ENCODE peak calls at places on chromosome X, in ten cellular contexts. D is ovary; Y is left ventricle myocardium inferior; F is GM23248; C is spleen; U is transverse colon; L is effector memory CD4-positive, alpha-beta T cell; Q is right cardiac atrium; E is pancreas; B is GM12878. X is an unnamed sample. For H3K4me1, the result is how much of the 10 kb centered on the place peaks cover.

GRCh38 chrX:119698835-119699234 is 5.9 kb upstream of the SEPTIN6 start:
- DNase-seq in D (no peak), L (no peak), F (peak), C (no peak), Y (no peak), E (no peak), Q (no peak), U (no peak), B (no peak), X (peak)

GRCh38 chrX:132957211-132958085 is 981 bp downstream of the HS6ST2 start:
- DNase-seq in C (peak), E (peak), D (peak), U (peak), L (no peak), Y (no peak), B (no peak), Q (no peak), F (peak), X (peak)

GRCh38 chrX:151754042-151754419 is 19.5 kb downstream of the CNGA2 start:
- DNase-seq in E (no peak), Q (no peak), C (peak), U (no peak), B (no peak), L (no peak), Y (no peak), D (no peak), F (peak), X (peak)

GRCh38 chrX:69189972-69190371 is 24.7 kb upstream of the PJA1 start:
- DNase-seq in C (no peak), L (no peak), F (no peak), D (peak), B (no peak), Q (peak), Y (peak), U (no peak), E (no peak), X (no peak)

GRCh38 chrX:97398030-97398551 is 514.4 kb downstream of the RPA4 start:
- DNase-seq in C (no peak), F (no peak), B (peak), Q (no peak), Y (no peak), L (no peak), E (no peak), U (no peak), D (no peak), X (no peak)

GRCh38 chrX:153533041-153533565 is 15.7 kb downstream of the ATP2B3 start:
- DNase-seq in E (no peak), Q (no peak), L (no peak), D (no peak), U (no peak), B (no peak), F (no peak), C (no peak), Y (no peak), X (no peak)

GRCh38 chrX:10620121-10620699 is at the start of gene MID1:
- DNase-seq in C (peak), L (no peak), Q (peak), B (no peak), D (peak), Y (peak), F (peak), U (peak), E (peak), X (peak)

GRCh38 chrX:69065451-69065850 is 99.8 kb downstream of the PJA1 start:
- DNase-seq in E (peak), B (no peak), Q (no peak), L (no peak), C (peak), U (no peak), D (no peak), F (peak), Y (no peak), X (no peak)

GRCh38 chrX:12804655-12805054 is 13.4 kb downstream of the PRPS2 start:
- DNase-seq in F (no peak), L (no peak), D (no peak), C (no peak), Q (no peak), U (peak), Y (no peak), E (no peak), B (no peak), X (no peak)

GRCh38 chrX:141975839-141976238 is 72.1 kb downstream of the MAGEC1 start:
- DNase-seq in D (no peak), E (no peak), Y (no peak), Q (no peak), U (no peak), B (no peak), F (no peak), L (no peak), C (no peak), X (no peak)

GRCh38 chrX:1618689-1619088 is 3.8 kb downstream of the ASMT start:
- DNase-seq in L (no peak), Q (no peak), Y (no peak), F (no peak), B (no peak), C (no peak), D (no peak), U (no peak), E (no peak), X (no peak)

GRCh38 chrX:119688856-119689455 is 4.0 kb downstream of the SEPTIN6 start:
- DNase-seq in E (no peak), U (no peak), F (no peak), C (no peak), B (no peak), L (peak), Y (no peak), D (no peak), Q (no peak), X (no peak)

GRCh38 chrX:22699591-22700091 is 300.1 kb upstream of the DDX53 start:
- DNase-seq in B (no peak), U (no peak), D (no peak), E (no peak), C (no peak), Y (no peak), F (peak), L (no peak), Q (no peak), X (peak)

GRCh38 chrX:18997916-18998315 is 14.0 kb upstream of the PHKA2 start:
- DNase-seq in B (no peak), F (peak), E (no peak), U (no peak), L (no peak), D (no peak), Y (no peak), Q (no peak), C (no peak), X (peak)

GRCh38 chrX:120452131-120452530 is 17.0 kb downstream of the LAMP2 start:
- DNase-seq in B (no peak), L (no peak), C (no peak), Y (no peak), D (peak), U (no peak), Q (no peak), E (no peak), F (peak), X (peak)

GRCh38 chrX:39519213-39519544 is 578.6 kb downstream of the BCOR start:
- DNase-seq in F (peak), Y (peak), U (no peak), Q (no peak), E (no peak), B (no peak), L (no peak), C (no peak), D (peak), X (peak)

GRCh38 chrX:43446752-43447151 is 209.3 kb upstream of the MAOA start:
- DNase-seq in C (no peak), F (no peak), Q (no peak), E (no peak), B (no peak), U (no peak), Y (no peak), L (no peak), D (no peak), X (no peak)

GRCh38 chrX:43870758-43871419 is 11.4 kb downstream of the MAOB start:
- DNase-seq in Q (peak), F (no peak), B (no peak), D (peak), Y (peak), U (no peak), E (no peak), L (no peak), C (no peak), X (no peak)

GRCh38 chrX:48910926-48911406 is 480 bp downstream of the SLC35A2 start:
- DNase-seq in F (peak), D (no peak), E (no peak), L (no peak), B (no peak), U (no peak), Y (no peak), Q (no peak), C (no peak), X (peak)

GRCh38 chrX:147376601-147377387 is 534.9 kb upstream of the FMR1 start:
- DNase-seq in D (no peak), Y (no peak), L (no peak), C (no peak), B (no peak), F (no peak), Q (no peak), E (peak), U (no peak), X (no peak)

GRCh38 chrX:40278340-40279090 is 180.8 kb upstream of the BCOR start:
- DNase-seq in Y (no peak), F (no peak), E (no peak), C (no peak), L (peak), B (no peak), Q (no peak), U (no peak), D (no peak), X (no peak)

GRCh38 chrX:136193771-136194170 is 46.4 kb downstream of the FHL1 start:
- DNase-seq in Q (no peak), U (no peak), Y (no peak), F (no peak), L (no peak), B (no peak), C (no peak), D (no peak), E (no peak), X (no peak)
- H3K4me1 ChIP-seq in Q (under half), U (under half), Y (half or more), F (under half), L (under half), B (under half), C (under half), D (under half), E (under half), X (under half)

GRCh38 chrX:17529349-17529748 is 154.3 kb downstream of the NHS start:
- DNase-seq in Y (no peak), D (no peak), E (no peak), B (no peak), L (no peak), F (peak), Q (no peak), C (no peak), U (no peak), X (no peak)
- H3K4me1 ChIP-seq in Y (under half), D (under half), E (under half), B (under half), L (under half), F (under half), Q (under half), C (under half), U (under half), X (under half)

GRCh38 chrX:44914532-44915198 is 41.7 kb downstream of the KDM6A start:
- DNase-seq in Q (no peak), B (no peak), L (no peak), D (no peak), C (no peak), E (no peak), F (peak), U (no peak), Y (no peak), X (no peak)

GRCh38 chrX:44908838-44909237 is 35.9 kb downstream of the KDM6A start:
- DNase-seq in B (no peak), Q (no peak), Y (no peak), D (no peak), C (no peak), U (no peak), L (no peak), F (no peak), E (no peak), X (no peak)

GRCh38 chrX:44918722-44919121 is 45.7 kb downstream of the KDM6A start:
- DNase-seq in B (no peak), C (no peak), Q (no peak), F (no peak), D (no peak), E (no peak), U (no peak), L (no peak), Y (no peak), X (no peak)

GRCh38 chrX:44915361-44915868 is 42.4 kb downstream of the KDM6A start:
- DNase-seq in Q (no peak), C (no peak), U (no peak), Y (no peak), B (no peak), F (no peak), E (no peak), D (no peak), L (no peak), X (no peak)

DNA sequence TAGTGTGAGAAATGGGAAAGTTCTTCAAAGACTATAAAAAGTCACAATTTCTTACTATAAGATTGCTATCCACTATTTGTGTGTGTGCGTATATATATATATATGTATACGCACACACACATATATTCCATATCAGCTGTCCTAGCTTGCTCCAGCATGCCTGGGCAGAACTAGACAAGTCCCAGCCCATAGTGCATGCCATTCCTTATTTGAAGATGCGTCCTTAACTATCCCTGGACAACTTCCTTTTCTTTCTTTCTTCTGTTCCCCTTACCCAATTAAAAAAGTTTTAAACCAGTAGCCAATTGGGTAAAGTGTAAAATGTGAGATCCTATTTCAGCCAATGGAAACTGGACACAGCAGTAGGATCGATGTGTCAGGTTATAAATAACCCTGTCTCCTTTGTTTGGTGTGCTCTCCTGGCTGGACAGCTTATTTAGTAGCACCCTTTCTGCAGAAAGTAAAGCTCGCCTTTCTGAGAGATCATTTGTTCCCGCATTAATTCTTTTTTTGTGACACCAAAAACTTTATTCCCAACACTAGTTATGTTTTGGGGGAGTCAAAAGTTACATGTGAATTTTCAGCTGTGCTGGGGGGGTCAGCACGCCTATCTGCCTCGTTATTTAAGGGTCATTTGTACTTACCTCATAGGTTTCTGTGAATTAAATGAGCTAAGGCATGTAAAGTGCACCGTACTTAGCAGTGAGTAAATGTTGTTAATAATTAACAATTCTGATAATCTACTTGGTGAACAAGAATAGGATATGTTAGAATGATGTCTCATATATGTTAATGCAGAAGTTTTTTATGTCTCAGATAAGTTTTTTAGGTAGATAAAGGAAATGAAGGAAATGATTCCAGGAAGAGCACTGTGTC is 40.9 kb downstream of the KDM6A start:
- DNase-seq in D (no peak), C (no peak), F (no peak), Q (no peak), B (no peak), Y (no peak), U (no peak), L (no peak), E (no peak), X (no peak)
- H3K4me1 ChIP-seq in D (under half), C (under half), F (under half), Q (under half), B (under half), Y (under half), U (under half), L (under half), E (under half), X (under half)

GRCh38 chrX:109855501-109855900 is 122.4 kb upstream of the ACSL4 start:
- DNase-seq in B (no peak), Q (no peak), D (no peak), E (no peak), C (no peak), L (no peak), F (no peak), Y (no peak), U (no peak), X (peak)

GRCh38 chrX:109859673-109860072 is 126.6 kb upstream of the ACSL4 start:
- DNase-seq in Y (no peak), F (no peak), Q (no peak), D (no peak), C (no peak), E (no peak), L (no peak), U (no peak), B (no peak), X (no peak)

GRCh38 chrX:109858602-109859341 is 125.7 kb upstream of the ACSL4 start:
- DNase-seq in D (no peak), Y (no peak), B (no peak), E (no peak), U (no peak), Q (no peak), L (no peak), C (no peak), F (no peak), X (no peak)

GRCh38 chrX:109857898-109858297 is 124.8 kb upstream of the ACSL4 start:
- DNase-seq in Q (no peak), U (no peak), D (no peak), E (no peak), Y (no peak), C (no peak), B (no peak), F (peak), L (no peak), X (no peak)

DNA sequence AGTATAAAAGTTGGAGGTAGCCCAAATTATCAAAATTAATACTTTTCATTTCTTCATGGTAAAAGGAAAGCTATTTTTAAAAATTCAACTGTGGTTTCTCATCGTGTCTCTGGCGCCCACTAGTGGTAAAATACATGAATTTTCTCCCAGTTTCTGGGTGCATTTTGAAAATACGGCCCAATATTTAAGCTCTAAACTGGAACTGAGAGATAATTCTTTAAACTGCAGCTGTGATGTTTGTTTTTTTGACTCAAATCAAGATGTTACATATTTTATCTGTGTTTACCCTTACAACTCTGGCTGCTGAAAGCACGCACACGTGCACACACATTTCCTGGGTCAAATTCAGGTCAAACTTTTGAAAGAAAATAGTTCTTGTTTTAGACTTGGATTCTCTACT is 123.9 kb upstream of the ACSL4 start:
- DNase-seq in U (no peak), F (peak), B (no peak), Q (no peak), Y (no peak), E (no peak), D (no peak), L (no peak), C (no peak), X (peak)
- H3K4me1 ChIP-seq in U (under half), F (under half), B (under half), Q (under half), Y (under half), E (under half), D (under half), L (under half), C (under half), X (under half)

GRCh38 chrX:123580871-123581270 is 152.0 kb downstream of the THOC2 start:
- DNase-seq in C (no peak), Q (no peak), E (no peak), D (no peak), Y (no peak), B (no peak), F (no peak), U (no peak), L (no peak), X (no peak)

GRCh38 chrX:123581586-123581985 is 151.3 kb downstream of the THOC2 start:
- DNase-seq in E (no peak), Y (no peak), L (no peak), B (no peak), C (no peak), Q (no peak), U (no peak), D (no peak), F (no peak), X (no peak)
- H3K4me1 ChIP-seq in E (under half), Y (under half), L (under half), B (under half), C (under half), Q (under half), U (under half), D (under half), F (under half), X (under half)